ENCODE peak calls at places on chromosomes 16 and 17, in four cellular contexts. One of them, this sample, is unnamed.

GRCh38 chr17:47762733-47763132 is 29.7 kb downstream of the TBX21 start:
- DNase-seq in K562: no peak
- DNase-seq in A549: no peak
- DNase-seq in HCT116: no peak
- DNase-seq in this sample: no peak

GRCh38 chr17:32870969-32871368 is 6.0 kb downstream of the MYO1D start:
- DNase-seq in HCT116: no peak
- DNase-seq in K562: no peak
- DNase-seq in A549: no peak
- DNase-seq in this sample: no peak

GRCh38 chr16:57478396-57479024 is 7.8 kb downstream of the DOK4 start:
- DNase-seq in A549: no peak
- DNase-seq in K562: no peak
- DNase-seq in HCT116: no peak
- DNase-seq in this sample: no peak

GRCh38 chr17:77456951-77457548 is 316.3 kb downstream of the SEC14L1 start:
- DNase-seq in A549: no peak
- DNase-seq in K562: no peak
- DNase-seq in HCT116: no peak
- DNase-seq in this sample: no peak

GRCh38 chr17:8176998-8177731 is 985 bp upstream of the TMEM107 start:
- DNase-seq in A549: no peak
- DNase-seq in HCT116: no peak
- DNase-seq in K562: peak
- DNase-seq in this sample: no peak

GRCh38 chr17:34437188-34437587 is 74.2 kb upstream of the CCL1 start:
- DNase-seq in A549: no peak
- DNase-seq in K562: no peak
- DNase-seq in HCT116: no peak
- DNase-seq in this sample: no peak

GRCh38 chr16:22721497-22722100 is 92.4 kb upstream of the HS3ST2 start:
- DNase-seq in K562: no peak
- DNase-seq in A549: no peak
- DNase-seq in HCT116: no peak
- DNase-seq in this sample: no peak

GRCh38 chr17:58760248-58760647 is 4.6 kb downstream of the PPM1E start:
- DNase-seq in K562: no peak
- DNase-seq in HCT116: no peak
- DNase-seq in A549: no peak
- DNase-seq in this sample: no peak

GRCh38 chr16:79740153-79740720 is 139.7 kb upstream of the MAF start:
- DNase-seq in A549: no peak
- DNase-seq in K562: no peak
- DNase-seq in HCT116: no peak
- DNase-seq in this sample: no peak

GRCh38 chr16:28188085-28188916 is 23.5 kb downstream of the XPO6 start:
- DNase-seq in K562: no peak
- DNase-seq in HCT116: no peak
- DNase-seq in A549: no peak
- DNase-seq in this sample: no peak

GRCh38 chr16:68090109-68090508 is 4.9 kb downstream of the NFATC3 start:
- DNase-seq in A549: no peak
- DNase-seq in K562: no peak
- DNase-seq in HCT116: no peak
- DNase-seq in this sample: no peak

GRCh38 chr16:752008-752315 is 8.6 kb upstream of the MSLN start:
- DNase-seq in K562: no peak
- DNase-seq in HCT116: no peak
- DNase-seq in A549: no peak
- DNase-seq in this sample: no peak

GRCh38 chr16:87160218-87160617 is 157.0 kb downstream of the C16orf95 start:
- DNase-seq in K562: no peak
- DNase-seq in A549: no peak
- DNase-seq in HCT116: no peak
- DNase-seq in this sample: no peak

GRCh38 chr16:10729649-10730048 is 14.0 kb upstream of the NUBP1 start:
- DNase-seq in HCT116: peak
- DNase-seq in K562: no peak
- DNase-seq in A549: peak
- DNase-seq in this sample: no peak

GRCh38 chr16:53131363-53132071 is 76.7 kb downstream of the CHD9 start:
- DNase-seq in K562: peak
- DNase-seq in A549: peak
- DNase-seq in HCT116: no peak
- DNase-seq in this sample: no peak

GRCh38 chr17:49036270-49036626 is 39.1 kb downstream of the IGF2BP1 start:
- DNase-seq in K562: no peak
- DNase-seq in HCT116: no peak
- DNase-seq in A549: no peak
- DNase-seq in this sample: no peak

GRCh38 chr17:58324409-58325288 is 3.9 kb downstream of the TSPOAP1 start:
- DNase-seq in HCT116: no peak
- DNase-seq in A549: no peak
- DNase-seq in K562: no peak
- DNase-seq in this sample: no peak

GRCh38 chr16:11672206-11673090 is 4.2 kb downstream of the SNN start:
- DNase-seq in A549: no peak
- DNase-seq in K562: peak
- DNase-seq in HCT116: no peak
- DNase-seq in this sample: no peak

GRCh38 chr17:78117027-78117981 is 11.3 kb downstream of the TMC6 start:
- DNase-seq in K562: no peak
- DNase-seq in HCT116: no peak
- DNase-seq in A549: no peak
- DNase-seq in this sample: no peak

GRCh38 chr16:88456356-88457292 is 3.5 kb downstream of the ZFPM1 start:
- DNase-seq in HCT116: no peak
- DNase-seq in K562: no peak
- DNase-seq in A549: no peak
- DNase-seq in this sample: no peak

GRCh38 chr16:15976929-15977637 is 27.7 kb downstream of the ABCC1 start:
- DNase-seq in HCT116: no peak
- DNase-seq in A549: no peak
- DNase-seq in K562: no peak
- DNase-seq in this sample: no peak

DNA sequence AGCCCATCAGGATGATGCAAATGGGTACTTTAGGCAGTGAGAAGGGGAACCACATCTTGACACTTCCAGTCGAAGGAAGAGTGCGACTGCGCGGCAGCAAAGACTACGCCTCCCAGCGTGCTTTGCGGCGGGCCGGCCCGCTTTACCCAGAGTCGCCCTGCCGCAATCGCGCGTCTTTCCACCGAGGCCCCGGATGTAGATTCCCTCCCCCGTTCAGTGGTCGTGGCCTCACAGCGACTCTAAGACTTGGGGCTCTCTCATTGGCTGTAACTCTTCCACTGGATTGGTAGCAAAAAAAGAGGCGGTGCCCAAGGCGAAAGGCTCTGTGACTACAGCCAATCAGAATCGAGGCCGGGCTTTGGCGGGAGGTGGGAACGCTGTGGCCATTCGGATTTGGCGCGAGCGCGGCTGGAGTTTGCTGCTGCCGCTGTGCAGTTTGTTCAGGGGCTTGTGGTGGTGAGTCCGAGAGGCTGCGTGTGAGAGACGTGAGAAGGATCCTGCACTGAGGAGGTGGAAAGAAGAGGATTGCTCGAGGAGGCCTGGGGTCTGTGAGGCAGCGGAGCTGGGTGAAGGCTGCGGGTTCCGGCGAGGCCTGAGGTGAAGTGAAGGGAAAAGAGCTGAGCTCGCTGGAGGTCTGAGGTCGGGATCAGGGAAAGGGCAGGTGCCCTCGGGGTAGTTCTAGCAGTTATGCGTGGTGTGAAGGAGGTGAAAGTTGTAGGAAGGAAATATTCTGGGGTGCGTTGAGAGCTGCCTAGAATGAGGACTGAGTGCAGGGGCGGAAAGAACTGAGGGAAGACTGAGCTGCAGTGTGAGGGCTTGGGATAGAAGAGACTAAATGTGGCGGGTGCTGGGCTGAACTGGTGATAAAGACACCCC is at the start of gene CDC6:
- DNase-seq in K562: peak
- DNase-seq in HCT116: peak
- DNase-seq in A549: peak
- DNase-seq in this sample: peak
- TF ChIP-seq REST in K562: no peak
- TF ChIP-seq REST in HCT116: no peak
- TF ChIP-seq REST in A549: peak
- TF ChIP-seq REST in this sample: peak

GRCh38 chr17:6711081-6711674 is 2.0 kb downstream of the SLC13A5 start:
- DNase-seq in HCT116: no peak
- DNase-seq in K562: no peak
- DNase-seq in A549: no peak
- DNase-seq in this sample: no peak
- TF ChIP-seq REST in HCT116: no peak
- TF ChIP-seq REST in K562: no peak
- TF ChIP-seq REST in A549: no peak
- TF ChIP-seq REST in this sample: no peak

GRCh38 chr17:20908373-20909273 is 134.2 kb downstream of the USP22 start:
- DNase-seq in A549: peak
- DNase-seq in HCT116: peak
- DNase-seq in K562: peak
- DNase-seq in this sample: no peak
- TF ChIP-seq REST in A549: no peak
- TF ChIP-seq REST in HCT116: no peak
- TF ChIP-seq REST in K562: no peak
- TF ChIP-seq REST in this sample: no peak

GRCh38 chr16:77555781-77556180 is 120.9 kb upstream of the ADAMTS18 start:
- DNase-seq in A549: no peak
- DNase-seq in HCT116: no peak
- DNase-seq in K562: no peak
- DNase-seq in this sample: no peak

GRCh38 chr16:77556203-77556602 is 121.4 kb upstream of the ADAMTS18 start:
- DNase-seq in A549: no peak
- DNase-seq in K562: no peak
- DNase-seq in HCT116: no peak
- DNase-seq in this sample: no peak

GRCh38 chr16:77551352-77551751 is 116.5 kb upstream of the ADAMTS18 start:
- DNase-seq in HCT116: no peak
- DNase-seq in K562: no peak
- DNase-seq in A549: no peak
- DNase-seq in this sample: no peak

GRCh38 chr16:77555101-77555500 is 120.3 kb upstream of the ADAMTS18 start:
- DNase-seq in K562: no peak
- DNase-seq in HCT116: no peak
- DNase-seq in A549: no peak
- DNase-seq in this sample: no peak

GRCh38 chr16:77553130-77553529 is 118.3 kb upstream of the ADAMTS18 start:
- DNase-seq in K562: no peak
- DNase-seq in HCT116: no peak
- DNase-seq in A549: no peak
- DNase-seq in this sample: no peak
- TF ChIP-seq REST in K562: no peak
- TF ChIP-seq REST in HCT116: no peak
- TF ChIP-seq REST in A549: no peak
- TF ChIP-seq REST in this sample: no peak

DNA sequence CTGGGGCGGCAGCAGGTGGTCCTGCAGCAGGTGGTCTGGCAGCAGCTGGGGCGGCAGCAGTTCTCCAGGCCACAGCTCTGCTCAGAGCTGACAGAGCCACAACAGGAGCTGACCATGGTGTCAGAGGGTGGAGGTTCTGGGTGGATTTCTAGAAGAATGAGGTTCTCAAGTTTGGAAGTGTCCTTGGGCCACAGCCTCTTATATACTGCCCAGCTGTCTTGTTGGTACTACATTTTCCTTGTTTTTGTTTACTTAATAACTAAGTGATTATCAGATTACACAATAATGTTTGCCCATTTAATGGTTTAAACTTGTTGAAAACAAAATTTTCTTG is at the start of gene KRTAP4-5:
- DNase-seq in HCT116: no peak
- DNase-seq in K562: no peak
- DNase-seq in A549: no peak
- DNase-seq in this sample: no peak
- TF ChIP-seq REST in HCT116: peak
- TF ChIP-seq REST in K562: no peak
- TF ChIP-seq REST in A549: no peak
- TF ChIP-seq REST in this sample: peak

GRCh38 chr17:81928497-81929252 is 1.1 kb upstream of the MAFG start:
- DNase-seq in A549: no peak
- DNase-seq in K562: no peak
- DNase-seq in HCT116: no peak
- DNase-seq in this sample: no peak

GRCh38 chr17:81931189-81931556 is 3.6 kb upstream of the MAFG start:
- DNase-seq in K562: no peak
- DNase-seq in HCT116: no peak
- DNase-seq in A549: no peak
- DNase-seq in this sample: no peak

GRCh38 chr17:81931557-81932332 is 4.2 kb upstream of the MAFG start:
- DNase-seq in HCT116: no peak
- DNase-seq in K562: no peak
- DNase-seq in A549: no peak
- DNase-seq in this sample: no peak

GRCh38 chr17:81929253-81930141 is 2.0 kb upstream of the MAFG start:
- DNase-seq in A549: no peak
- DNase-seq in K562: no peak
- DNase-seq in HCT116: no peak
- DNase-seq in this sample: no peak

GRCh38 chr17:81930142-81931125 is 2.9 kb upstream of the MAFG start:
- DNase-seq in K562: no peak
- DNase-seq in HCT116: no peak
- DNase-seq in A549: no peak
- DNase-seq in this sample: no peak
- TF ChIP-seq REST in K562: peak
- TF ChIP-seq REST in HCT116: no peak
- TF ChIP-seq REST in A549: peak
- TF ChIP-seq REST in this sample: peak

GRCh38 chr16:29898135-29898534 is 1.2 kb downstream of the SEZ6L2 start:
- DNase-seq in K562: no peak
- DNase-seq in A549: no peak
- DNase-seq in HCT116: no peak
- DNase-seq in this sample: no peak

GRCh38 chr16:29900102-29900887 is at the start of gene ASPHD1:
- DNase-seq in A549: peak
- DNase-seq in HCT116: peak
- DNase-seq in K562: no peak
- DNase-seq in this sample: peak

GRCh38 chr16:29897333-29897732 is 2.0 kb downstream of the SEZ6L2 start:
- DNase-seq in HCT116: no peak
- DNase-seq in A549: no peak
- DNase-seq in K562: no peak
- DNase-seq in this sample: no peak

GRCh38 chr16:29899516-29900101 is at the start of gene SEZ6L2:
- DNase-seq in A549: peak
- DNase-seq in HCT116: peak
- DNase-seq in K562: peak
- DNase-seq in this sample: peak

GRCh38 chr16:29898786-29899515 is 399 bp downstream of the SEZ6L2 start:
- DNase-seq in A549: peak
- DNase-seq in K562: no peak
- DNase-seq in HCT116: no peak
- DNase-seq in this sample: no peak
- TF ChIP-seq REST in A549: no peak
- TF ChIP-seq REST in K562: no peak
- TF ChIP-seq REST in HCT116: no peak
- TF ChIP-seq REST in this sample: no peak